ENCODE peak calls at places on chromosomes 12 and 14, in four cellular contexts. One of them, this sample, is unnamed. For H3K36me3, the result is how much of the 10 kb centered on the place peaks cover.

GRCh38 chr12:49293056-49293956 is 1.6 kb upstream of the PRPH start:
- DNase-seq in IMR-90: no peak
- DNase-seq in pancreas: peak
- DNase-seq in CD4-positive, CD25-positive, alpha-beta regulatory T cell: no peak
- DNase-seq in this sample: peak

GRCh38 chr12:6954754-6955461 is 3.8 kb downstream of the PTPN6 start:
- DNase-seq in IMR-90: no peak
- DNase-seq in pancreas: peak
- DNase-seq in CD4-positive, CD25-positive, alpha-beta regulatory T cell: no peak
- DNase-seq in this sample: no peak

GRCh38 chr14:95498622-95499353 is 17.7 kb downstream of the SYNE3 start:
- DNase-seq in IMR-90: peak
- DNase-seq in pancreas: no peak
- DNase-seq in CD4-positive, CD25-positive, alpha-beta regulatory T cell: no peak
- DNase-seq in this sample: peak

GRCh38 chr12:45227668-45228067 is 11.8 kb downstream of the ANO6 start:
- DNase-seq in IMR-90: no peak
- DNase-seq in pancreas: no peak
- DNase-seq in CD4-positive, CD25-positive, alpha-beta regulatory T cell: no peak
- DNase-seq in this sample: no peak

GRCh38 chr12:107539196-107539939 is 146.2 kb upstream of the PWP1 start:
- DNase-seq in IMR-90: no peak
- DNase-seq in pancreas: no peak
- DNase-seq in CD4-positive, CD25-positive, alpha-beta regulatory T cell: no peak
- DNase-seq in this sample: no peak

GRCh38 chr12:94694732-94695131 is 44.4 kb upstream of the TMCC3 start:
- DNase-seq in IMR-90: no peak
- DNase-seq in pancreas: no peak
- DNase-seq in CD4-positive, CD25-positive, alpha-beta regulatory T cell: no peak
- DNase-seq in this sample: no peak

GRCh38 chr12:91094036-91094660 is 17.1 kb downstream of the LUM start:
- DNase-seq in IMR-90: peak
- DNase-seq in pancreas: no peak
- DNase-seq in CD4-positive, CD25-positive, alpha-beta regulatory T cell: no peak
- DNase-seq in this sample: no peak

GRCh38 chr14:98503086-98503815 is 768.7 kb downstream of the BCL11B start:
- DNase-seq in IMR-90: no peak
- DNase-seq in pancreas: no peak
- DNase-seq in CD4-positive, CD25-positive, alpha-beta regulatory T cell: no peak
- DNase-seq in this sample: no peak

GRCh38 chr12:11726659-11727058 is 77.2 kb downstream of the ETV6 start:
- DNase-seq in IMR-90: no peak
- DNase-seq in pancreas: no peak
- DNase-seq in CD4-positive, CD25-positive, alpha-beta regulatory T cell: no peak
- DNase-seq in this sample: no peak

GRCh38 chr14:102620413-102620812 is 28.0 kb downstream of the RCOR1 start:
- DNase-seq in IMR-90: peak
- DNase-seq in pancreas: no peak
- DNase-seq in CD4-positive, CD25-positive, alpha-beta regulatory T cell: no peak
- DNase-seq in this sample: no peak

GRCh38 chr12:120865094-120865493 is 39.1 kb downstream of the SPPL3 start:
- DNase-seq in IMR-90: no peak
- DNase-seq in pancreas: no peak
- DNase-seq in CD4-positive, CD25-positive, alpha-beta regulatory T cell: no peak
- DNase-seq in this sample: no peak

GRCh38 chr14:20608383-20609095 is 17.4 kb upstream of the RNASE12 start:
- DNase-seq in IMR-90: no peak
- DNase-seq in pancreas: no peak
- DNase-seq in CD4-positive, CD25-positive, alpha-beta regulatory T cell: no peak
- DNase-seq in this sample: no peak

GRCh38 chr12:3662516-3662915 is 90.4 kb downstream of the CRACR2A start:
- DNase-seq in IMR-90: no peak
- DNase-seq in pancreas: no peak
- DNase-seq in CD4-positive, CD25-positive, alpha-beta regulatory T cell: no peak
- DNase-seq in this sample: no peak

GRCh38 chr12:13097526-13097925 is 5.9 kb downstream of the GSG1 start:
- DNase-seq in IMR-90: no peak
- DNase-seq in pancreas: no peak
- DNase-seq in CD4-positive, CD25-positive, alpha-beta regulatory T cell: no peak
- DNase-seq in this sample: no peak

GRCh38 chr14:91403069-91403600 is 14.5 kb downstream of the CCDC88C start:
- DNase-seq in IMR-90: no peak
- DNase-seq in pancreas: no peak
- DNase-seq in CD4-positive, CD25-positive, alpha-beta regulatory T cell: no peak
- DNase-seq in this sample: no peak

GRCh38 chr12:6554168-6554989 is 1.5 kb downstream of the IFFO1 start:
- DNase-seq in IMR-90: peak
- DNase-seq in pancreas: peak
- DNase-seq in CD4-positive, CD25-positive, alpha-beta regulatory T cell: peak
- DNase-seq in this sample: peak

GRCh38 chr12:27549801-27550652 is 26.0 kb downstream of the PPFIBP1 start:
- DNase-seq in IMR-90: peak
- DNase-seq in pancreas: peak
- DNase-seq in CD4-positive, CD25-positive, alpha-beta regulatory T cell: no peak
- DNase-seq in this sample: peak

GRCh38 chr12:91065377-91065776 is 7.6 kb upstream of the KERA start:
- DNase-seq in IMR-90: peak
- DNase-seq in pancreas: no peak
- DNase-seq in CD4-positive, CD25-positive, alpha-beta regulatory T cell: no peak
- DNase-seq in this sample: no peak

GRCh38 chr12:83261998-83262397 is 575.3 kb downstream of the TMTC2 start:
- DNase-seq in IMR-90: no peak
- DNase-seq in pancreas: no peak
- DNase-seq in CD4-positive, CD25-positive, alpha-beta regulatory T cell: no peak
- DNase-seq in this sample: no peak

GRCh38 chr12:7019043-7019569 is 830 bp upstream of the LPCAT3 start:
- DNase-seq in IMR-90: no peak
- DNase-seq in pancreas: no peak
- DNase-seq in CD4-positive, CD25-positive, alpha-beta regulatory T cell: no peak
- DNase-seq in this sample: no peak

GRCh38 chr12:96434107-96434506 is 33.9 kb upstream of the CDK17 start:
- DNase-seq in IMR-90: peak
- DNase-seq in pancreas: no peak
- DNase-seq in CD4-positive, CD25-positive, alpha-beta regulatory T cell: peak
- DNase-seq in this sample: peak

GRCh38 chr12:109099426-109100020 is 2.1 kb downstream of the UNG start:
- DNase-seq in IMR-90: no peak
- DNase-seq in pancreas: no peak
- DNase-seq in CD4-positive, CD25-positive, alpha-beta regulatory T cell: no peak
- DNase-seq in this sample: no peak

GRCh38 chr12:58841058-58841798 is 79.1 kb downstream of the LRIG3 start:
- DNase-seq in IMR-90: no peak
- DNase-seq in pancreas: no peak
- DNase-seq in CD4-positive, CD25-positive, alpha-beta regulatory T cell: no peak
- DNase-seq in this sample: no peak

GRCh38 chr12:113370923-113371682 is 12.7 kb downstream of the PLBD2 start:
- DNase-seq in IMR-90: no peak
- DNase-seq in pancreas: no peak
- DNase-seq in CD4-positive, CD25-positive, alpha-beta regulatory T cell: no peak
- DNase-seq in this sample: no peak

GRCh38 chr12:121770802-121771625 is 22.5 kb downstream of the RHOF start:
- DNase-seq in IMR-90: no peak
- DNase-seq in pancreas: no peak
- DNase-seq in CD4-positive, CD25-positive, alpha-beta regulatory T cell: no peak
- DNase-seq in this sample: no peak

GRCh38 chr14:24392327-24393098 is 6.3 kb upstream of the NYNRIN start:
- DNase-seq in IMR-90: peak
- DNase-seq in pancreas: no peak
- DNase-seq in CD4-positive, CD25-positive, alpha-beta regulatory T cell: no peak
- DNase-seq in this sample: no peak

GRCh38 chr12:101767537-101767936 is 28.3 kb upstream of the SYCP3 start:
- DNase-seq in IMR-90: no peak
- DNase-seq in pancreas: no peak
- DNase-seq in CD4-positive, CD25-positive, alpha-beta regulatory T cell: no peak
- DNase-seq in this sample: no peak

GRCh38 chr14:75198291-75198933 is 22.0 kb upstream of the TMED10 start:
- DNase-seq in IMR-90: no peak
- DNase-seq in pancreas: peak
- DNase-seq in CD4-positive, CD25-positive, alpha-beta regulatory T cell: no peak
- DNase-seq in this sample: peak

GRCh38 chr14:94748667-94749347 is 21.1 kb downstream of the GSC start:
- DNase-seq in IMR-90: no peak
- DNase-seq in pancreas: peak
- DNase-seq in CD4-positive, CD25-positive, alpha-beta regulatory T cell: no peak
- DNase-seq in this sample: no peak

GRCh38 chr14:65290830-65291229 is 121.7 kb upstream of the FUT8 start:
- DNase-seq in IMR-90: peak
- DNase-seq in pancreas: no peak
- DNase-seq in CD4-positive, CD25-positive, alpha-beta regulatory T cell: no peak
- DNase-seq in this sample: no peak

GRCh38 chr12:88638388-88638787 is 58.1 kb upstream of the KITLG start:
- DNase-seq in IMR-90: peak
- DNase-seq in pancreas: no peak
- DNase-seq in CD4-positive, CD25-positive, alpha-beta regulatory T cell: no peak
- DNase-seq in this sample: no peak

GRCh38 chr14:94455928-94456327 is 3.3 kb upstream of the SERPINA11 start:
- DNase-seq in IMR-90: no peak
- DNase-seq in pancreas: no peak
- DNase-seq in CD4-positive, CD25-positive, alpha-beta regulatory T cell: no peak
- DNase-seq in this sample: no peak

GRCh38 chr12:58889557-58889956 is 30.7 kb downstream of the LRIG3 start:
- DNase-seq in IMR-90: no peak
- DNase-seq in pancreas: no peak
- DNase-seq in CD4-positive, CD25-positive, alpha-beta regulatory T cell: no peak
- DNase-seq in this sample: no peak

GRCh38 chr12:129659927-129660326 is 243.9 kb downstream of the TMEM132D start:
- DNase-seq in IMR-90: no peak
- DNase-seq in pancreas: no peak
- DNase-seq in CD4-positive, CD25-positive, alpha-beta regulatory T cell: no peak
- DNase-seq in this sample: peak

GRCh38 chr12:98456583-98457573 is 58.5 kb upstream of the TMPO start:
- DNase-seq in IMR-90: peak
- DNase-seq in pancreas: peak
- DNase-seq in CD4-positive, CD25-positive, alpha-beta regulatory T cell: no peak
- DNase-seq in this sample: peak
- H3K4me3 ChIP-seq in IMR-90: peak
- H3K4me3 ChIP-seq in pancreas: peak
- H3K4me3 ChIP-seq in CD4-positive, CD25-positive, alpha-beta regulatory T cell: no peak
- H3K4me3 ChIP-seq in this sample: no peak

GRCh38 chr14:96686126-96686525 is 111.1 kb upstream of the VRK1 start:
- DNase-seq in IMR-90: no peak
- DNase-seq in pancreas: no peak
- DNase-seq in CD4-positive, CD25-positive, alpha-beta regulatory T cell: no peak
- DNase-seq in this sample: no peak
- H3K36me3 ChIP-seq in IMR-90: under half
- H3K36me3 ChIP-seq in pancreas: under half
- H3K36me3 ChIP-seq in CD4-positive, CD25-positive, alpha-beta regulatory T cell: under half
- H3K36me3 ChIP-seq in this sample: under half

DNA sequence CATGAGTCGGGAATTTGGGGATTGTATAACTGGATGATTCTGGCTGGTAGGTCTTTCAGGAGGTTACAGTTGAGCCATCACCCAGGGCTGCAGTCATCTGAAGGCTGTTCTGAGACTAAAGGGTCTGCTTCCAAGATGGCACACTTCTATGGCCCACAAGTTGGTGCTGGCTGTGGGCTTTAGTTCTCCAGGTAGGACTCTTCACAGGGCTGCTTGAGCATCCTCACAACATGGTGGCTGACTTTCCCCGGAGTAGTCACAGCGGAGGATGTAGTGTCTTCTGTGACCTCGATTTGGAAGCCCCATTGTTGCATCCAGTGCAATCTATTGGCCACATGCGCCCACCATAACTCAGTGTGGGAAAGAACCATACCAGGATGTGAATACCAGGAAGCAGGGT is 14.4 kb downstream of the PHETA1 start:
- DNase-seq in IMR-90: no peak
- DNase-seq in pancreas: no peak
- DNase-seq in CD4-positive, CD25-positive, alpha-beta regulatory T cell: no peak
- DNase-seq in this sample: no peak
- H3K4me3 ChIP-seq in IMR-90: no peak
- H3K4me3 ChIP-seq in pancreas: no peak
- H3K4me3 ChIP-seq in CD4-positive, CD25-positive, alpha-beta regulatory T cell: no peak
- H3K4me3 ChIP-seq in this sample: no peak

GRCh38 chr12:51374856-51375255 is 16.4 kb downstream of the GALNT6 start:
- DNase-seq in IMR-90: no peak
- DNase-seq in pancreas: no peak
- DNase-seq in CD4-positive, CD25-positive, alpha-beta regulatory T cell: no peak
- DNase-seq in this sample: no peak
- H3K36me3 ChIP-seq in IMR-90: under half
- H3K36me3 ChIP-seq in pancreas: under half
- H3K36me3 ChIP-seq in CD4-positive, CD25-positive, alpha-beta regulatory T cell: under half
- H3K36me3 ChIP-seq in this sample: under half

GRCh38 chr12:92899388-92900001 is 29.6 kb downstream of the EEA1 start:
- DNase-seq in IMR-90: peak
- DNase-seq in pancreas: no peak
- DNase-seq in CD4-positive, CD25-positive, alpha-beta regulatory T cell: no peak
- DNase-seq in this sample: peak

GRCh38 chr12:92897844-92898243 is 31.3 kb downstream of the EEA1 start:
- DNase-seq in IMR-90: no peak
- DNase-seq in pancreas: no peak
- DNase-seq in CD4-positive, CD25-positive, alpha-beta regulatory T cell: no peak
- DNase-seq in this sample: no peak

GRCh38 chr12:92898755-92899154 is 30.3 kb downstream of the EEA1 start:
- DNase-seq in IMR-90: peak
- DNase-seq in pancreas: no peak
- DNase-seq in CD4-positive, CD25-positive, alpha-beta regulatory T cell: no peak
- DNase-seq in this sample: no peak
- H3K4me3 ChIP-seq in IMR-90: no peak
- H3K4me3 ChIP-seq in pancreas: no peak
- H3K4me3 ChIP-seq in CD4-positive, CD25-positive, alpha-beta regulatory T cell: no peak
- H3K4me3 ChIP-seq in this sample: no peak

DNA sequence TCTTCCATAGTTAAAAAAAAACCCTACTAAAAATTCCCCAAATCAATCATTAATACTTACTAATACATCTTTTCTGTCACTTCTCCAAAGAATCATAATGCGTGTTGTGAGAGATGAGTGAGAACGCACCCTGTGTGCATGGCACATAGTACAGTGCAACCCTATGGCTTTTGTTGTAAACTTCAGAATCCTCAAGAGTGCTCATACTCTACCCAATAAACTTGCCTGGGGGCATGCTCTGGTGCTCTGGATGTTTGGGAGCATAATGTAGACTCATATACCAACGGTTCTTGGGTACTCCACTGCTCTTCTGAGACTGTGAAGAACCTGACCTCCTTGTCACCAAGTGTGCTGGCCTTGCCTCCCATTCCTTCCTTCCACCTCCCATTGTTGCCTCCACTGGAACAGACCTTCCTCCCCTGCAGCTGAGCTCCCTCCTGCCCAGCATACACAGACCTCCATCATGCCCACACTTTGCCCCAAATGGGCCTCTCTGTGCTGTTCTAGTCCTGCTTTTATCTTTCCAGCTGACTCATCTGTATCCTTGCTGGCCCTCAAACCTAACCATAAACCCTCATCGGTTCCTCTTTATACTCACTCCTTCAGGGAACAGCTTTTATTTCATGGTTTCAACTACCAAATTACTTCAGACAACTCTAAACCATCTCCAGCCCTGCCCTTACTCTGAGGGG is 8.9 kb downstream of the DCP1B start:
- DNase-seq in IMR-90: no peak
- DNase-seq in pancreas: no peak
- DNase-seq in CD4-positive, CD25-positive, alpha-beta regulatory T cell: no peak
- DNase-seq in this sample: no peak
- H3K36me3 ChIP-seq in IMR-90: under half
- H3K36me3 ChIP-seq in pancreas: under half
- H3K36me3 ChIP-seq in CD4-positive, CD25-positive, alpha-beta regulatory T cell: under half
- H3K36me3 ChIP-seq in this sample: under half

This sample was measured in mucosa of descending colon.